ENCODE peak calls at places on chromosomes 3 and 15, in six cellular contexts. One of them, this sample, is unnamed.

GRCh38 chr15:98727115-98728040 is 79.0 kb downstream of the IGF1R start:
- DNase-seq in ureter: peak; percentile 92
- DNase-seq in left cardiac atrium: peak; percentile 92
- DNase-seq in SK-MEL-5: peak; percentile 61
- DNase-seq in SJCRH30: peak; percentile 95
- DNase-seq in AG09309: peak; percentile 78
- DNase-seq in this sample: peak; percentile 95

GRCh38 chr3:152842423-152842822 is 7.5 kb downstream of the P2RY1 start:
- DNase-seq in ureter: no peak
- DNase-seq in left cardiac atrium: no peak
- DNase-seq in AG09309: no peak
- DNase-seq in SK-MEL-5: no peak
- DNase-seq in SJCRH30: peak; percentile 80
- DNase-seq in this sample: no peak

GRCh38 chr15:69092159-69092558 is 68.3 kb upstream of the GLCE start:
- DNase-seq in left cardiac atrium: no peak
- DNase-seq in SJCRH30: no peak
- DNase-seq in SK-MEL-5: no peak
- DNase-seq in AG09309: no peak
- DNase-seq in ureter: no peak
- DNase-seq in this sample: no peak

GRCh38 chr3:144295619-144296018 is 324.0 kb downstream of the DIPK2A start:
- DNase-seq in left cardiac atrium: no peak
- DNase-seq in SJCRH30: no peak
- DNase-seq in ureter: no peak
- DNase-seq in SK-MEL-5: no peak
- DNase-seq in AG09309: no peak
- DNase-seq in this sample: no peak

GRCh38 chr15:66153549-66154415 is 99.8 kb downstream of the MEGF11 start:
- DNase-seq in SK-MEL-5: no peak
- DNase-seq in ureter: no peak
- DNase-seq in left cardiac atrium: no peak
- DNase-seq in SJCRH30: peak; percentile 42
- DNase-seq in AG09309: no peak
- DNase-seq in this sample: no peak

GRCh38 chr3:195870442-195870841 is 37.9 kb downstream of the TNK2 start:
- DNase-seq in ureter: no peak
- DNase-seq in left cardiac atrium: no peak
- DNase-seq in AG09309: no peak
- DNase-seq in SK-MEL-5: no peak
- DNase-seq in SJCRH30: no peak
- DNase-seq in this sample: no peak

GRCh38 chr3:11641683-11642407 is 1.9 kb downstream of the VGLL4 start:
- DNase-seq in ureter: no peak
- DNase-seq in SK-MEL-5: peak; percentile 15
- DNase-seq in SJCRH30: peak; percentile 39
- DNase-seq in AG09309: no peak
- DNase-seq in left cardiac atrium: no peak
- DNase-seq in this sample: peak; percentile 52

GRCh38 chr3:143526016-143526540 is 322.2 kb downstream of the SLC9A9 start:
- DNase-seq in ureter: no peak
- DNase-seq in SK-MEL-5: no peak
- DNase-seq in SJCRH30: no peak
- DNase-seq in AG09309: no peak
- DNase-seq in left cardiac atrium: no peak
- DNase-seq in this sample: no peak

GRCh38 chr3:35666893-35667292 is 27.6 kb downstream of the ARPP21 start:
- DNase-seq in AG09309: no peak
- DNase-seq in ureter: no peak
- DNase-seq in SK-MEL-5: no peak
- DNase-seq in SJCRH30: no peak
- DNase-seq in left cardiac atrium: no peak
- DNase-seq in this sample: no peak